ENCODE peak calls at places on chromosomes 13 and 19, in six cellular contexts. D is T-helper 17 cell; B is activated B cell treated with CpG ODN at 0.5 μM for 24 hours; K is head of caudate nucleus; E is GM10248; M is CD4-positive, alpha-beta T cell. S is an unnamed sample.
A peak's percentile ranks its signal among the peaks of the same experiment; 100 is the strongest.

GRCh38 chr19:43767818-43768217 is 13.0 kb downstream of the KCNN4 start:
- DNase-seq in D (no peak), B (no peak), K (no peak), E (no peak), M (no peak), S (no peak)

GRCh38 chr19:30116530-30116929 is 174.5 kb downstream of the URI1 start:
- DNase-seq in D (no peak), B (no peak), K (no peak), E (no peak), M (no peak), S (no peak)

GRCh38 chr19:5826531-5827341 is 12.8 kb downstream of the FUT6 start:
- DNase-seq in D (no peak), B (no peak), K (no peak), E (peak; percentile 45), M (no peak), S (peak; percentile 47)

GRCh38 chr19:30120860-30121484 is 178.9 kb downstream of the URI1 start:
- DNase-seq in D (no peak), B (no peak), K (no peak), E (no peak), M (no peak), S (no peak)

GRCh38 chr13:27200413-27201066 is 28.9 kb upstream of the USP12 start:
- DNase-seq in D (no peak), B (no peak), K (no peak), E (no peak), M (no peak), S (no peak)

GRCh38 chr13:108302279-108302678 is 32.8 kb downstream of the TNFSF13B start:
- DNase-seq in D (no peak), B (no peak), K (no peak), E (no peak), M (no peak), S (no peak)

GRCh38 chr13:75870397-75870801 is 234.3 kb downstream of the LMO7 start:
- DNase-seq in D (no peak), B (no peak), K (no peak), E (peak; percentile 37), M (no peak), S (peak; percentile 38)

GRCh38 chr19:1213391-1214286 is 8.1 kb downstream of the STK11 start:
- DNase-seq in D (peak; percentile 57), B (no peak), K (peak; percentile 66), E (peak; percentile 55), M (peak; percentile 61), S (peak; percentile 81)

GRCh38 chr13:98751397-98752110 is 918 bp downstream of the SLC15A1 start:
- DNase-seq in D (no peak), B (no peak), K (no peak), E (no peak), M (no peak), S (peak; percentile 38)

GRCh38 chr13:48235814-48236135 is 2.8 kb downstream of the ITM2B start:
- DNase-seq in D (no peak), B (no peak), K (no peak), E (no peak), M (no peak), S (no peak)

GRCh38 chr13:51935326-51936171 is 73.8 kb downstream of the CCDC70 start:
- DNase-seq in D (no peak), B (no peak), K (peak; percentile 43), E (no peak), M (no peak), S (peak; percentile 8)

GRCh38 chr19:49793561-49793840 is 19.6 kb downstream of the FUZ start:
- DNase-seq in D (no peak), B (no peak), K (peak; percentile 68), E (no peak), M (no peak), S (no peak)

GRCh38 chr13:49904729-49905456 is 31.2 kb downstream of the SPRYD7 start:
- DNase-seq in D (no peak), B (no peak), K (no peak), E (no peak), M (no peak), S (no peak)

S was measured in cardiac fibroblast.